ENCODE peak calls at places on chromosome 4, in five cellular contexts. One of them, this sample, is unnamed.

GRCh38 chr4:20192754-20193521 is 58.8 kb upstream of the SLIT2 start:
- DNase-seq in tibial nerve: no peak
- DNase-seq in colonic mucosa: no peak
- DNase-seq in MM.1S: peak; percentile 4
- DNase-seq in aorta: no peak
- DNase-seq in this sample: no peak

GRCh38 chr4:174023641-174024040 is 259.8 kb downstream of the FBXO8 start:
- DNase-seq in tibial nerve: no peak
- DNase-seq in colonic mucosa: no peak
- DNase-seq in MM.1S: no peak
- DNase-seq in aorta: no peak
- DNase-seq in this sample: no peak

GRCh38 chr4:169110633-169111032 is 100.6 kb upstream of the CBR4 start:
- DNase-seq in tibial nerve: no peak
- DNase-seq in colonic mucosa: no peak
- DNase-seq in MM.1S: no peak
- DNase-seq in aorta: no peak
- DNase-seq in this sample: no peak

GRCh38 chr4:11073621-11074051 is 355.1 kb downstream of the HS3ST1 start:
- DNase-seq in tibial nerve: peak; percentile 68
- DNase-seq in colonic mucosa: peak; percentile 42
- DNase-seq in MM.1S: no peak
- DNase-seq in aorta: peak; percentile 80
- DNase-seq in this sample: no peak

GRCh38 chr4:17578482-17578891 is 1.5 kb downstream of the LAP3 start:
- DNase-seq in tibial nerve: peak; percentile 8
- DNase-seq in colonic mucosa: no peak
- DNase-seq in MM.1S: peak; percentile 74
- DNase-seq in aorta: no peak
- DNase-seq in this sample: no peak

GRCh38 chr4:139416073-139416673 is 37.7 kb upstream of the RAB33B start:
- DNase-seq in tibial nerve: no peak
- DNase-seq in colonic mucosa: no peak
- DNase-seq in MM.1S: peak; percentile 40
- DNase-seq in aorta: no peak
- DNase-seq in this sample: no peak

GRCh38 chr4:63361628-63362027 is 1047.6 kb downstream of the TECRL start:
- DNase-seq in tibial nerve: no peak
- DNase-seq in colonic mucosa: no peak
- DNase-seq in MM.1S: no peak
- DNase-seq in aorta: no peak
- DNase-seq in this sample: no peak

GRCh38 chr4:140300271-140300970 is 73.0 kb upstream of the SCOC start:
- DNase-seq in tibial nerve: no peak
- DNase-seq in colonic mucosa: no peak
- DNase-seq in MM.1S: no peak
- DNase-seq in aorta: no peak
- DNase-seq in this sample: peak; percentile 54

GRCh38 chr4:185145572-185145971 is 2.5 kb downstream of the SLC25A4 start:
- DNase-seq in tibial nerve: no peak
- DNase-seq in colonic mucosa: no peak
- DNase-seq in MM.1S: no peak
- DNase-seq in aorta: peak; percentile 78
- DNase-seq in this sample: no peak

GRCh38 chr4:33067221-33067620 is 2347.1 kb downstream of the PCDH7 start:
- DNase-seq in tibial nerve: no peak
- DNase-seq in colonic mucosa: no peak
- DNase-seq in MM.1S: no peak
- DNase-seq in aorta: no peak
- DNase-seq in this sample: no peak

GRCh38 chr4:101205878-101206277 is 141.4 kb downstream of the PPP3CA start:
- DNase-seq in tibial nerve: no peak
- DNase-seq in colonic mucosa: no peak
- DNase-seq in MM.1S: no peak
- DNase-seq in aorta: no peak
- DNase-seq in this sample: no peak

GRCh38 chr4:67048530-67048929 is 496.8 kb downstream of the CENPC start:
- DNase-seq in tibial nerve: no peak
- DNase-seq in colonic mucosa: no peak
- DNase-seq in MM.1S: no peak
- DNase-seq in aorta: no peak
- DNase-seq in this sample: no peak

GRCh38 chr4:88275516-88275915 is 8.8 kb downstream of the PPM1K start:
- DNase-seq in tibial nerve: no peak
- DNase-seq in colonic mucosa: no peak
- DNase-seq in MM.1S: no peak
- DNase-seq in aorta: no peak
- DNase-seq in this sample: no peak

GRCh38 chr4:79206660-79207059 is 119.2 kb downstream of the NAA11 start:
- DNase-seq in tibial nerve: no peak
- DNase-seq in colonic mucosa: no peak
- DNase-seq in MM.1S: no peak
- DNase-seq in aorta: no peak
- DNase-seq in this sample: no peak

GRCh38 chr4:118888666-118889312 is at the start of gene SYNPO2:
- DNase-seq in tibial nerve: peak; percentile 79
- DNase-seq in colonic mucosa: peak; percentile 55
- DNase-seq in MM.1S: peak; percentile 51
- DNase-seq in aorta: peak; percentile 93
- DNase-seq in this sample: peak; percentile 95

GRCh38 chr4:112277220-112277619 is 8.5 kb downstream of the TIFA start:
- DNase-seq in tibial nerve: no peak
- DNase-seq in colonic mucosa: no peak
- DNase-seq in MM.1S: no peak
- DNase-seq in aorta: no peak
- DNase-seq in this sample: no peak

GRCh38 chr4:129144755-129145206 is 48.8 kb downstream of the C4orf33 start:
- DNase-seq in tibial nerve: no peak
- DNase-seq in colonic mucosa: no peak
- DNase-seq in MM.1S: no peak
- DNase-seq in aorta: no peak
- DNase-seq in this sample: no peak

GRCh38 chr4:2135083-2135482 is 76.0 kb downstream of the NAT8L start:
- DNase-seq in tibial nerve: no peak
- DNase-seq in colonic mucosa: no peak
- DNase-seq in MM.1S: no peak
- DNase-seq in aorta: no peak
- DNase-seq in this sample: no peak

GRCh38 chr4:57342406-57342805 is 232.2 kb upstream of the IGFBP7 start:
- DNase-seq in tibial nerve: no peak
- DNase-seq in colonic mucosa: no peak
- DNase-seq in MM.1S: no peak
- DNase-seq in aorta: no peak
- DNase-seq in this sample: no peak

GRCh38 chr4:145755802-145756201 is 75.9 kb downstream of the C4orf51 start:
- DNase-seq in tibial nerve: no peak
- DNase-seq in colonic mucosa: no peak
- DNase-seq in MM.1S: no peak
- DNase-seq in aorta: no peak
- DNase-seq in this sample: no peak

GRCh38 chr4:24799544-24800272 is 4.3 kb downstream of the SOD3 start:
- DNase-seq in tibial nerve: no peak
- DNase-seq in colonic mucosa: no peak
- DNase-seq in MM.1S: no peak
- DNase-seq in aorta: peak; percentile 75
- DNase-seq in this sample: no peak

GRCh38 chr4:111064342-111064993 is 441.6 kb upstream of the PITX2 start:
- DNase-seq in tibial nerve: no peak
- DNase-seq in colonic mucosa: no peak
- DNase-seq in MM.1S: peak; percentile 95
- DNase-seq in aorta: no peak
- DNase-seq in this sample: no peak

GRCh38 chr4:158904815-158905214 is 136.0 kb downstream of the FNIP2 start:
- DNase-seq in tibial nerve: no peak
- DNase-seq in colonic mucosa: no peak
- DNase-seq in MM.1S: no peak
- DNase-seq in aorta: no peak
- DNase-seq in this sample: no peak

GRCh38 chr4:144666539-144667175 is 20.7 kb downstream of the HHIP start:
- DNase-seq in tibial nerve: no peak
- DNase-seq in colonic mucosa: no peak
- DNase-seq in MM.1S: no peak
- DNase-seq in aorta: no peak
- DNase-seq in this sample: no peak

GRCh38 chr4:56531149-56531770 is 25.7 kb downstream of the ARL9 start:
- DNase-seq in tibial nerve: no peak
- DNase-seq in colonic mucosa: no peak
- DNase-seq in MM.1S: no peak
- DNase-seq in aorta: no peak
- DNase-seq in this sample: no peak

GRCh38 chr4:39353478-39354177 is 12.5 kb downstream of the RFC1 start:
- DNase-seq in tibial nerve: no peak
- DNase-seq in colonic mucosa: no peak
- DNase-seq in MM.1S: peak; percentile 93
- DNase-seq in aorta: no peak
- DNase-seq in this sample: no peak

GRCh38 chr4:98262431-98262830 is 1.2 kb downstream of the RAP1GDS1 start:
- DNase-seq in tibial nerve: no peak
- DNase-seq in colonic mucosa: peak; percentile 22
- DNase-seq in MM.1S: no peak
- DNase-seq in aorta: no peak
- DNase-seq in this sample: no peak

GRCh38 chr4:59869056-59869455 is 1331.1 kb upstream of the ADGRL3 start:
- DNase-seq in tibial nerve: no peak
- DNase-seq in colonic mucosa: no peak
- DNase-seq in MM.1S: no peak
- DNase-seq in aorta: no peak
- DNase-seq in this sample: no peak

GRCh38 chr4:104490096-104490769 is 4.5 kb downstream of the CXXC4 start:
- DNase-seq in tibial nerve: no peak
- DNase-seq in colonic mucosa: peak; percentile 41
- DNase-seq in MM.1S: peak; percentile 88
- DNase-seq in aorta: no peak
- DNase-seq in this sample: no peak

GRCh38 chr4:159410076-159410777 is 307.3 kb downstream of the RAPGEF2 start:
- DNase-seq in tibial nerve: no peak
- DNase-seq in colonic mucosa: no peak
- DNase-seq in MM.1S: no peak
- DNase-seq in aorta: no peak
- DNase-seq in this sample: no peak

GRCh38 chr4:147361726-147362125 is 119.2 kb upstream of the EDNRA start:
- DNase-seq in tibial nerve: peak; percentile 25
- DNase-seq in colonic mucosa: peak; percentile 77
- DNase-seq in MM.1S: no peak
- DNase-seq in aorta: no peak
- DNase-seq in this sample: peak; percentile 76

GRCh38 chr4:125772680-125773079 is 457.9 kb downstream of the FAT4 start:
- DNase-seq in tibial nerve: no peak
- DNase-seq in colonic mucosa: no peak
- DNase-seq in MM.1S: no peak
- DNase-seq in aorta: no peak
- DNase-seq in this sample: no peak

GRCh38 chr4:1666391-1666790 is 17.7 kb downstream of the FAM53A start:
- DNase-seq in tibial nerve: no peak
- DNase-seq in colonic mucosa: no peak
- DNase-seq in MM.1S: no peak
- DNase-seq in aorta: no peak
- DNase-seq in this sample: no peak

GRCh38 chr4:30840571-30840970 is 120.4 kb downstream of the PCDH7 start:
- DNase-seq in tibial nerve: no peak
- DNase-seq in colonic mucosa: no peak
- DNase-seq in MM.1S: no peak
- DNase-seq in aorta: no peak
- DNase-seq in this sample: no peak

GRCh38 chr4:155666701-155667537 is at the start of gene GUCY1A1:
- DNase-seq in tibial nerve: no peak
- DNase-seq in colonic mucosa: peak; percentile 19
- DNase-seq in MM.1S: peak; percentile 80
- DNase-seq in aorta: peak; percentile 81
- DNase-seq in this sample: peak; percentile 33

GRCh38 chr4:182778222-182778982 is 138.8 kb downstream of the DCTD start:
- DNase-seq in tibial nerve: no peak
- DNase-seq in colonic mucosa: no peak
- DNase-seq in MM.1S: no peak
- DNase-seq in aorta: no peak
- DNase-seq in this sample: no peak

GRCh38 chr4:143410015-143410414 is 73.3 kb downstream of the GAB1 start:
- DNase-seq in tibial nerve: no peak
- DNase-seq in colonic mucosa: no peak
- DNase-seq in MM.1S: no peak
- DNase-seq in aorta: no peak
- DNase-seq in this sample: no peak

GRCh38 chr4:143407475-143407874 is 70.8 kb downstream of the GAB1 start:
- DNase-seq in tibial nerve: no peak
- DNase-seq in colonic mucosa: no peak
- DNase-seq in MM.1S: no peak
- DNase-seq in aorta: no peak
- DNase-seq in this sample: no peak

GRCh38 chr4:143406523-143406922 is 69.8 kb downstream of the GAB1 start:
- DNase-seq in tibial nerve: peak; percentile 77
- DNase-seq in colonic mucosa: peak; percentile 60
- DNase-seq in MM.1S: no peak
- DNase-seq in aorta: peak; percentile 87
- DNase-seq in this sample: peak; percentile 39

GRCh38 chr4:143411527-143412480 is 75.1 kb downstream of the GAB1 start:
- DNase-seq in tibial nerve: no peak
- DNase-seq in colonic mucosa: no peak
- DNase-seq in MM.1S: no peak
- DNase-seq in aorta: no peak
- DNase-seq in this sample: no peak
- H3K27ac ChIP-seq in tibial nerve: peak overlapping the region; percentile 64
- H3K27ac ChIP-seq in colonic mucosa: peak overlapping the region; percentile 16
- H3K27ac ChIP-seq in MM.1S: no peak overlapping the region
- H3K27ac ChIP-seq in aorta: no peak overlapping the region
- H3K27ac ChIP-seq in this sample: peak overlapping the region; percentile 80

GRCh38 chr4:647481-647880 is 22.1 kb downstream of the PDE6B start:
- DNase-seq in tibial nerve: no peak
- DNase-seq in colonic mucosa: no peak
- DNase-seq in MM.1S: no peak
- DNase-seq in aorta: no peak
- DNase-seq in this sample: no peak
- H3K27me3 ChIP-seq in tibial nerve: peaks cover 37% of the 10 kb centered on the region
- H3K27me3 ChIP-seq in colonic mucosa: peaks cover 14% of the 10 kb centered on the region
- H3K27me3 ChIP-seq in MM.1S: no peaks in the 10 kb centered on the region
- H3K27me3 ChIP-seq in aorta: no peaks in the 10 kb centered on the region
- H3K27me3 ChIP-seq in this sample: no peaks in the 10 kb centered on the region

GRCh38 chr4:152937280-152937534 is 1.1 kb downstream of the FHDC1 start:
- DNase-seq in tibial nerve: no peak
- DNase-seq in colonic mucosa: no peak
- DNase-seq in MM.1S: no peak
- DNase-seq in aorta: no peak
- DNase-seq in this sample: no peak
- H3K27ac ChIP-seq in tibial nerve: peak overlapping the region; percentile 77
- H3K27ac ChIP-seq in colonic mucosa: peak overlapping the region; percentile 77
- H3K27ac ChIP-seq in MM.1S: no peak overlapping the region
- H3K27ac ChIP-seq in aorta: no peak overlapping the region
- H3K27ac ChIP-seq in this sample: no peak overlapping the region

GRCh38 chr4:16005671-16006070 is 42.7 kb upstream of the FGFBP2 start:
- DNase-seq in tibial nerve: no peak
- DNase-seq in colonic mucosa: no peak
- DNase-seq in MM.1S: no peak
- DNase-seq in aorta: no peak
- DNase-seq in this sample: no peak
- H3K27me3 ChIP-seq in tibial nerve: no peaks in the 10 kb centered on the region
- H3K27me3 ChIP-seq in colonic mucosa: no peaks in the 10 kb centered on the region
- H3K27me3 ChIP-seq in MM.1S: no peaks in the 10 kb centered on the region
- H3K27me3 ChIP-seq in aorta: no peaks in the 10 kb centered on the region
- H3K27me3 ChIP-seq in this sample: no peaks in the 10 kb centered on the region

This sample was measured in uterus.